ENCODE peak calls at places on chromosome 20, in four cellular contexts. One of them, this sample, is unnamed.

GRCh38 chr20:38447251-38447661 is 12.1 kb upstream of the SNHG17 start:
- DNase-seq in caudate nucleus: no peak
- DNase-seq in cerebellar cortex: no peak
- DNase-seq in nephron progenitor cell: no peak
- DNase-seq in this sample: no peak

GRCh38 chr20:58868795-58869194 is 16.3 kb downstream of the GNAS start:
- DNase-seq in nephron progenitor cell: peak
- DNase-seq in cerebellar cortex: peak
- DNase-seq in caudate nucleus: peak
- DNase-seq in this sample: peak

GRCh38 chr20:49345538-49345937 is 67.7 kb upstream of the ZNFX1 start:
- DNase-seq in caudate nucleus: no peak
- DNase-seq in nephron progenitor cell: no peak
- DNase-seq in cerebellar cortex: peak
- DNase-seq in this sample: no peak

GRCh38 chr20:11912013-11912663 is 5.6 kb upstream of the BTBD3 start:
- DNase-seq in nephron progenitor cell: no peak
- DNase-seq in caudate nucleus: peak
- DNase-seq in cerebellar cortex: peak
- DNase-seq in this sample: no peak

GRCh38 chr20:14142171-14142570 is 146.9 kb downstream of the MACROD2 start:
- DNase-seq in nephron progenitor cell: peak
- DNase-seq in caudate nucleus: peak
- DNase-seq in cerebellar cortex: peak
- DNase-seq in this sample: no peak

GRCh38 chr20:50191065-50191565 is 485 bp downstream of the CEBPB start:
- DNase-seq in nephron progenitor cell: no peak
- DNase-seq in caudate nucleus: peak
- DNase-seq in cerebellar cortex: no peak
- DNase-seq in this sample: peak

GRCh38 chr20:57547250-57547649 is 13.7 kb upstream of the PCK1 start:
- DNase-seq in nephron progenitor cell: no peak
- DNase-seq in cerebellar cortex: no peak
- DNase-seq in caudate nucleus: no peak
- DNase-seq in this sample: no peak

GRCh38 chr20:45056473-45057148 is 44.3 kb downstream of the KCNS1 start:
- DNase-seq in caudate nucleus: no peak
- DNase-seq in cerebellar cortex: no peak
- DNase-seq in nephron progenitor cell: no peak
- DNase-seq in this sample: no peak

GRCh38 chr20:35893942-35894341 is 60.4 kb downstream of the SCAND1 start:
- DNase-seq in caudate nucleus: no peak
- DNase-seq in cerebellar cortex: no peak
- DNase-seq in nephron progenitor cell: no peak
- DNase-seq in this sample: no peak

GRCh38 chr20:33532753-33533459 is 43.0 kb downstream of the CBFA2T2 start:
- DNase-seq in cerebellar cortex: no peak
- DNase-seq in nephron progenitor cell: no peak
- DNase-seq in caudate nucleus: no peak
- DNase-seq in this sample: no peak

GRCh38 chr20:64044484-64045247 is 4.8 kb downstream of the SOX18 start:
- DNase-seq in nephron progenitor cell: no peak
- DNase-seq in caudate nucleus: no peak
- DNase-seq in cerebellar cortex: no peak
- DNase-seq in this sample: no peak

GRCh38 chr20:17735959-17736621 is 36.3 kb downstream of the BANF2 start:
- DNase-seq in nephron progenitor cell: no peak
- DNase-seq in caudate nucleus: no peak
- DNase-seq in cerebellar cortex: no peak
- DNase-seq in this sample: no peak

GRCh38 chr20:31860431-31861345 is 9.6 kb downstream of the DUSP15 start:
- DNase-seq in cerebellar cortex: peak
- DNase-seq in caudate nucleus: no peak
- DNase-seq in nephron progenitor cell: peak
- DNase-seq in this sample: no peak

GRCh38 chr20:39986231-39986904 is 702.7 kb downstream of the MAFB start:
- DNase-seq in nephron progenitor cell: no peak
- DNase-seq in caudate nucleus: no peak
- DNase-seq in cerebellar cortex: no peak
- DNase-seq in this sample: no peak

GRCh38 chr20:62776692-62777527 is 19.4 kb upstream of the MRGBP start:
- DNase-seq in cerebellar cortex: peak
- DNase-seq in nephron progenitor cell: no peak
- DNase-seq in caudate nucleus: no peak
- DNase-seq in this sample: no peak

GRCh38 chr20:4082406-4083102 is 67.2 kb upstream of the RNF24 start:
- DNase-seq in nephron progenitor cell: no peak
- DNase-seq in cerebellar cortex: no peak
- DNase-seq in caudate nucleus: no peak
- DNase-seq in this sample: no peak